ENCODE peak calls at places on chromosomes 13 and 19, in six cellular contexts. G is NCI-H1694 treated with DMSO at 0.1 percent for 48 hours; R is epithelial cell of prostate; Z is kidney tubule cell; N is testis; A is activated CD4-positive, alpha-beta T cell treated with anti-CD3 and anti-CD28 coated beads, Interleukin-2, amount 50 U/mL, for 1 hour. P is an unnamed sample.

GRCh38 chr13:48194392-48194754 is 38.6 kb upstream of the ITM2B start:
- DNase-seq in G (no peak), Z (peak; percentile 29), N (peak; percentile 14), R (no peak), A (no peak), P (no peak)

GRCh38 chr13:30241537-30241936 is 65.8 kb downstream of the KATNAL1 start:
- DNase-seq in R (no peak), N (peak; percentile 25), A (no peak), Z (no peak), G (no peak), P (no peak)

GRCh38 chr19:3323026-3323425 is 43.4 kb upstream of the NFIC start:
- DNase-seq in N (no peak), A (no peak), R (no peak), G (no peak), Z (no peak), P (no peak)

GRCh38 chr19:1418951-1419735 is 11.8 kb downstream of the DAZAP1 start:
- DNase-seq in G (no peak), A (no peak), N (no peak), R (no peak), Z (no peak), P (no peak)

GRCh38 chr19:55157064-55157908 is at the start of gene TNNI3:
- DNase-seq in R (no peak), A (no peak), Z (no peak), G (no peak), N (no peak), P (no peak)

GRCh38 chr13:98508280-98509074 is 68.4 kb downstream of the STK24 start:
- DNase-seq in Z (peak; percentile 84), G (no peak), A (no peak), N (no peak), R (no peak), P (no peak)

GRCh38 chr19:13097331-13098258 is 5.1 kb downstream of the LYL1 start:
- DNase-seq in A (no peak), R (no peak), G (no peak), N (peak; percentile 64), Z (no peak), P (peak; percentile 10)

GRCh38 chr13:80037505-80037888 is 303.4 kb downstream of the SPRY2 start:
- DNase-seq in R (peak; percentile 72), A (no peak), N (no peak), Z (peak; percentile 92), G (no peak), P (no peak)

GRCh38 chr19:1239796-1240737 is 1.5 kb upstream of the ATP5F1D start:
- DNase-seq in N (peak; percentile 92), R (no peak), G (peak; percentile 74), Z (peak; percentile 86), A (peak; percentile 92), P (peak; percentile 94)

GRCh38 chr19:17524651-17525050 is 13.2 kb downstream of the PGLS start:
- DNase-seq in R (no peak), Z (no peak), N (no peak), G (no peak), A (no peak), P (no peak)

GRCh38 chr19:16366433-16367268 is 42.0 kb downstream of the KLF2 start:
- DNase-seq in R (no peak), A (peak; percentile 36), N (peak; percentile 66), Z (no peak), G (no peak), P (peak; percentile 76)

GRCh38 chr13:73429691-73430090 is 370.9 kb downstream of the KLF5 start:
- DNase-seq in G (no peak), R (peak; percentile 86), Z (peak; percentile 80), N (no peak), A (no peak), P (no peak)

GRCh38 chr13:21837841-21838551 is 167.1 kb downstream of the FGF9 start:
- DNase-seq in Z (no peak), N (no peak), R (no peak), G (no peak), A (no peak), P (no peak)

GRCh38 chr13:105410602-105411001 is 1124.9 kb downstream of the EFNB2 start:
- DNase-seq in R (no peak), N (peak; percentile 86), Z (peak; percentile 36), G (no peak), A (peak; percentile 2), P (peak; percentile 4)

GRCh38 chr19:52542984-52543664 is 15.7 kb downstream of the ZNF808 start:
- DNase-seq in Z (peak; percentile 9), R (no peak), A (no peak), G (no peak), N (no peak), P (peak; percentile 30)

GRCh38 chr13:75544681-75545333 is 4.8 kb upstream of the UCHL3 start:
- DNase-seq in R (peak; percentile 59), G (no peak), A (no peak), N (no peak), Z (peak; percentile 39), P (no peak)

GRCh38 chr19:18856385-18857126 is 24.8 kb downstream of the UPF1 start:
- DNase-seq in R (no peak), Z (peak; percentile 33), A (no peak), G (no peak), N (peak; percentile 90), P (no peak)

GRCh38 chr19:32458500-32459123 is 53.0 kb downstream of the DPY19L3 start:
- DNase-seq in N (no peak), R (no peak), G (no peak), Z (no peak), A (no peak), P (no peak)

GRCh38 chr13:46598820-46599180 is 45.8 kb downstream of the LRCH1 start:
- DNase-seq in R (no peak), G (no peak), Z (no peak), N (no peak), A (no peak), P (no peak)

GRCh38 chr13:98195054-98195791 is 18.2 kb upstream of the RNF113B start:
- DNase-seq in Z (no peak), A (no peak), R (no peak), G (no peak), N (no peak), P (no peak)

GRCh38 chr13:26508885-26509284 is 48.6 kb upstream of the WASF3 start:
- DNase-seq in N (no peak), A (no peak), G (no peak), R (peak; percentile 46), Z (no peak), P (no peak)

GRCh38 chr13:31310781-31311180 is 111.0 kb downstream of the B3GLCT start:
- DNase-seq in G (peak; percentile 57), N (no peak), A (no peak), Z (peak; percentile 74), R (peak; percentile 34), P (no peak)

GRCh38 chr13:51625555-51626345 is 41.5 kb downstream of the WDFY2 start:
- DNase-seq in A (no peak), Z (peak; percentile 72), R (no peak), N (peak; percentile 61), G (no peak), P (no peak)